ENCODE peak calls at places on chromosomes 16 and 17, in nine cellular contexts. One of them, this sample, is unnamed.

GRCh38 chr17:31787857-31788570 is 71.0 kb downstream of the COPRS start:
- DNase-seq in cardiac muscle cell: peak
- DNase-seq in heart right ventricle: no peak
- DNase-seq in astrocyte of the cerebellum: peak
- DNase-seq in CD4-positive, alpha-beta T cell: no peak
- DNase-seq in osteocyte: no peak
- DNase-seq in GM12865: no peak
- DNase-seq in sigmoid colon: peak
- DNase-seq in left ventricle myocardium inferior: no peak
- DNase-seq in this sample: peak

GRCh38 chr17:57956311-57957119 is 1.3 kb upstream of the CUEDC1 start:
- DNase-seq in cardiac muscle cell: no peak
- DNase-seq in heart right ventricle: no peak
- DNase-seq in astrocyte of the cerebellum: no peak
- DNase-seq in CD4-positive, alpha-beta T cell: peak
- DNase-seq in osteocyte: no peak
- DNase-seq in GM12865: peak
- DNase-seq in sigmoid colon: peak
- DNase-seq in left ventricle myocardium inferior: no peak
- DNase-seq in this sample: no peak

GRCh38 chr16:67719048-67719777 is at the start of gene GFOD2:
- DNase-seq in cardiac muscle cell: peak
- DNase-seq in heart right ventricle: peak
- DNase-seq in astrocyte of the cerebellum: peak
- DNase-seq in CD4-positive, alpha-beta T cell: peak
- DNase-seq in osteocyte: peak
- DNase-seq in GM12865: peak
- DNase-seq in sigmoid colon: peak
- DNase-seq in left ventricle myocardium inferior: peak
- DNase-seq in this sample: peak

GRCh38 chr17:78497115-78497540 is 80.1 kb downstream of the DNAH17 start:
- DNase-seq in cardiac muscle cell: peak
- DNase-seq in heart right ventricle: peak
- DNase-seq in astrocyte of the cerebellum: peak
- DNase-seq in CD4-positive, alpha-beta T cell: peak
- DNase-seq in osteocyte: peak
- DNase-seq in GM12865: peak
- DNase-seq in sigmoid colon: peak
- DNase-seq in left ventricle myocardium inferior: peak
- DNase-seq in this sample: peak

GRCh38 chr17:65588194-65588808 is 26.9 kb upstream of the AXIN2 start:
- DNase-seq in cardiac muscle cell: no peak
- DNase-seq in heart right ventricle: peak
- DNase-seq in astrocyte of the cerebellum: no peak
- DNase-seq in CD4-positive, alpha-beta T cell: no peak
- DNase-seq in osteocyte: no peak
- DNase-seq in GM12865: no peak
- DNase-seq in sigmoid colon: no peak
- DNase-seq in left ventricle myocardium inferior: peak
- DNase-seq in this sample: no peak

GRCh38 chr16:27723711-27724490 is 174.0 kb downstream of the KATNIP start:
- DNase-seq in cardiac muscle cell: no peak
- DNase-seq in heart right ventricle: no peak
- DNase-seq in astrocyte of the cerebellum: no peak
- DNase-seq in CD4-positive, alpha-beta T cell: no peak
- DNase-seq in osteocyte: no peak
- DNase-seq in GM12865: no peak
- DNase-seq in sigmoid colon: no peak
- DNase-seq in left ventricle myocardium inferior: no peak
- DNase-seq in this sample: no peak

GRCh38 chr16:65909310-65910050 is 457.0 kb upstream of the CDH5 start:
- DNase-seq in cardiac muscle cell: no peak
- DNase-seq in heart right ventricle: no peak
- DNase-seq in astrocyte of the cerebellum: no peak
- DNase-seq in CD4-positive, alpha-beta T cell: no peak
- DNase-seq in osteocyte: no peak
- DNase-seq in GM12865: peak
- DNase-seq in sigmoid colon: no peak
- DNase-seq in left ventricle myocardium inferior: no peak
- DNase-seq in this sample: peak

GRCh38 chr16:25108054-25108453 is 3.5 kb upstream of the LCMT1 start:
- DNase-seq in cardiac muscle cell: no peak
- DNase-seq in heart right ventricle: no peak
- DNase-seq in astrocyte of the cerebellum: no peak
- DNase-seq in CD4-positive, alpha-beta T cell: peak
- DNase-seq in osteocyte: no peak
- DNase-seq in GM12865: peak
- DNase-seq in sigmoid colon: no peak
- DNase-seq in left ventricle myocardium inferior: no peak
- DNase-seq in this sample: no peak

GRCh38 chr16:71537643-71538042 is 11.4 kb downstream of the CHST4 start:
- DNase-seq in cardiac muscle cell: peak
- DNase-seq in heart right ventricle: no peak
- DNase-seq in astrocyte of the cerebellum: peak
- DNase-seq in CD4-positive, alpha-beta T cell: no peak
- DNase-seq in osteocyte: no peak
- DNase-seq in GM12865: peak
- DNase-seq in sigmoid colon: no peak
- DNase-seq in left ventricle myocardium inferior: no peak
- DNase-seq in this sample: peak

GRCh38 chr17:81348097-81349055 is 46.9 kb upstream of the BAHCC1 start:
- DNase-seq in cardiac muscle cell: no peak
- DNase-seq in heart right ventricle: no peak
- DNase-seq in astrocyte of the cerebellum: no peak
- DNase-seq in CD4-positive, alpha-beta T cell: no peak
- DNase-seq in osteocyte: no peak
- DNase-seq in GM12865: no peak
- DNase-seq in sigmoid colon: peak
- DNase-seq in left ventricle myocardium inferior: no peak
- DNase-seq in this sample: no peak

GRCh38 chr17:4293572-4293971 is 29.8 kb upstream of the ANKFY1 start:
- DNase-seq in cardiac muscle cell: no peak
- DNase-seq in heart right ventricle: no peak
- DNase-seq in astrocyte of the cerebellum: no peak
- DNase-seq in CD4-positive, alpha-beta T cell: no peak
- DNase-seq in osteocyte: no peak
- DNase-seq in GM12865: peak
- DNase-seq in sigmoid colon: no peak
- DNase-seq in left ventricle myocardium inferior: no peak
- DNase-seq in this sample: no peak

GRCh38 chr17:14320734-14321475 is 20.0 kb downstream of the HS3ST3B1 start:
- DNase-seq in cardiac muscle cell: no peak
- DNase-seq in heart right ventricle: no peak
- DNase-seq in astrocyte of the cerebellum: no peak
- DNase-seq in CD4-positive, alpha-beta T cell: no peak
- DNase-seq in osteocyte: no peak
- DNase-seq in GM12865: no peak
- DNase-seq in sigmoid colon: no peak
- DNase-seq in left ventricle myocardium inferior: no peak
- DNase-seq in this sample: no peak

GRCh38 chr16:29784901-29785500 is 5.5 kb upstream of the KIF22 start:
- DNase-seq in cardiac muscle cell: peak
- DNase-seq in heart right ventricle: peak
- DNase-seq in astrocyte of the cerebellum: no peak
- DNase-seq in CD4-positive, alpha-beta T cell: peak
- DNase-seq in osteocyte: no peak
- DNase-seq in GM12865: peak
- DNase-seq in sigmoid colon: peak
- DNase-seq in left ventricle myocardium inferior: peak
- DNase-seq in this sample: no peak

GRCh38 chr17:15516150-15516549 is 47.1 kb downstream of the TVP23C start:
- DNase-seq in cardiac muscle cell: no peak
- DNase-seq in heart right ventricle: no peak
- DNase-seq in astrocyte of the cerebellum: no peak
- DNase-seq in CD4-positive, alpha-beta T cell: no peak
- DNase-seq in osteocyte: no peak
- DNase-seq in GM12865: no peak
- DNase-seq in sigmoid colon: no peak
- DNase-seq in left ventricle myocardium inferior: no peak
- DNase-seq in this sample: peak

GRCh38 chr16:86934581-86935322 is 356.4 kb downstream of the FOXL1 start:
- DNase-seq in cardiac muscle cell: peak
- DNase-seq in heart right ventricle: no peak
- DNase-seq in astrocyte of the cerebellum: no peak
- DNase-seq in CD4-positive, alpha-beta T cell: no peak
- DNase-seq in osteocyte: no peak
- DNase-seq in GM12865: no peak
- DNase-seq in sigmoid colon: no peak
- DNase-seq in left ventricle myocardium inferior: no peak
- DNase-seq in this sample: no peak

GRCh38 chr17:20262116-20262977 is 205.0 kb downstream of the LGALS9B start:
- DNase-seq in cardiac muscle cell: no peak
- DNase-seq in heart right ventricle: no peak
- DNase-seq in astrocyte of the cerebellum: peak
- DNase-seq in CD4-positive, alpha-beta T cell: no peak
- DNase-seq in osteocyte: no peak
- DNase-seq in GM12865: no peak
- DNase-seq in sigmoid colon: no peak
- DNase-seq in left ventricle myocardium inferior: no peak
- DNase-seq in this sample: no peak

DNA sequence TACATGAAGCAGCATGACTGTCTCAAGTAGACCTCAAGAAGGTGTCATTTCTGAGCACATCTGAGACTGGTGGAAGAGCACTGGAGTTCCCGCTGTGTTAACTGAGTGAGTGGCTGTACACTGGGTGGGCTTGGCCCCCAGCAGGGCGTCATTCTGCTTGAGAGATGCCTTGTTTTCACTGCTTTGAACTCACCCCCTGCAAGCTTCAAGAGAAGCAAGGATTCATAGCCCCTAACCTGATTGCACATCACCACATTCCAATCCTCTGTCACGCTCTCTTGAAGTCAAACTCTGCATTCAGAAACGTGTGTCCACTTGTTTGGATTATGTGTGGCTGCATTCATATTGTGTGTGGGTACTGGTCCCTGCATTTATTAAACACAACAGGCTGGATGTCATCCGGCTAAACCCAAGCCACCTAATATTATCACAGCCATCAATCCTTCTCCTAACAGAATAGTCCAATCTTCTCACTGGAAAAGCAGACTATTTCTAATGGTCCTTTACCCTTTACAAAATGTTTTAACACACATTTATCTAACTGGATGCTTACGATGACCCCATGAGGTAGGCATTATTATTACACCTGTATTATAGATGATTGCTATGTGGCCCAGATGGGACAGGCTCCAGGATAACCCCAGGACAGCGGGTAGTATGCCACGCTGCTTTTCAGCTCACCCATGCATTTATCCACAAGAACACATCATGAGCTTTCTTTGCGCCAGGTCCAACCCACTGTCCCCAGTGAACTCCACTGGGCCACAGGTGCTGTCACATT is 76.3 kb downstream of the USP31 start:
- DNase-seq in cardiac muscle cell: no peak
- DNase-seq in heart right ventricle: no peak
- DNase-seq in astrocyte of the cerebellum: peak
- DNase-seq in CD4-positive, alpha-beta T cell: no peak
- DNase-seq in osteocyte: no peak
- DNase-seq in GM12865: no peak
- DNase-seq in sigmoid colon: no peak
- DNase-seq in left ventricle myocardium inferior: no peak
- DNase-seq in this sample: peak
- TF ChIP-seq CTCF in cardiac muscle cell: no peak
- TF ChIP-seq CTCF in heart right ventricle: no peak
- TF ChIP-seq CTCF in astrocyte of the cerebellum: no peak
- TF ChIP-seq CTCF in CD4-positive, alpha-beta T cell: no peak
- TF ChIP-seq CTCF in osteocyte: no peak
- TF ChIP-seq CTCF in GM12865: no peak
- TF ChIP-seq CTCF in sigmoid colon: no peak
- TF ChIP-seq CTCF in left ventricle myocardium inferior: no peak
- TF ChIP-seq CTCF in this sample: peak

GRCh38 chr16:56029026-56029425 is 153.9 kb upstream of the CES5A start:
- DNase-seq in cardiac muscle cell: no peak
- DNase-seq in heart right ventricle: no peak
- DNase-seq in astrocyte of the cerebellum: no peak
- DNase-seq in CD4-positive, alpha-beta T cell: no peak
- DNase-seq in osteocyte: no peak
- DNase-seq in GM12865: no peak
- DNase-seq in sigmoid colon: no peak
- DNase-seq in left ventricle myocardium inferior: no peak
- DNase-seq in this sample: no peak
- TF ChIP-seq CTCF in cardiac muscle cell: no peak
- TF ChIP-seq CTCF in heart right ventricle: no peak
- TF ChIP-seq CTCF in astrocyte of the cerebellum: no peak
- TF ChIP-seq CTCF in CD4-positive, alpha-beta T cell: no peak
- TF ChIP-seq CTCF in osteocyte: no peak
- TF ChIP-seq CTCF in GM12865: no peak
- TF ChIP-seq CTCF in sigmoid colon: no peak
- TF ChIP-seq CTCF in left ventricle myocardium inferior: no peak
- TF ChIP-seq CTCF in this sample: no peak

DNA sequence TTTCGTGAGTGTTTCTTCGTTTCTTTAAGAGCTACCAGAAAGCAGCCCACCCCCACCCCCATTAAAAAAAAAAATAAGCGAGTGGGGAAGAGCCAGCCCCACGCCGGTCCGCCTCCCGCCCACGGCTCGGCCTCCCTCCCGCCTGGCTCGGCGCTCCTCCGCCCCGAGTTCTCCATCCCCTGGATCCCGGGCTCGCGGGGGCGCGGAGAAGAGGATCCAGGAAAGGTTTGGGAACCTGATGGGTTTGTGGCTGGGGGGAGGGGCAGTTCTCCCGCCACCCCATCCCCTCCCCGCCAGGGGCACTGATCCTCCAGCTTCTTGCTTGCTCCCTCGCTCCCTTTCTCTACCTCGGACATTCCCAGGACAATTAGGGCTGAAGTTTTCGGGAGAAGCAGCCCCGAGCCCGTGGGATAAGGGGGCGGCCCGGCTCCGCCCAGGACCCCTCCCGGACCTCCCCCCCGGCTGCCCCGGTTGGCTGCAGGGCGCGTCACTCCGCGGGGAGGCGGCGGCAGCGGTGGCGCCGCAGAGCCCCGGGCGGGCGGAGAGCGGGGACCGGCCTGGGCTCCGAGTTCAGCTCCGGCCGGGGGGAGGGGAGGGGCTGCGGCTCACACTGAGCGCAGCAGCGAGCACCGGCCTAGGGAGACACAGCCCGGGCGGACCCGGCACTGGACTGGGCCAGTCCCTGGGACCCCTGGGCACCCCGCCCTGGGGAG is 1.0 kb upstream of the SALL1 start:
- DNase-seq in cardiac muscle cell: peak
- DNase-seq in heart right ventricle: peak
- DNase-seq in astrocyte of the cerebellum: peak
- DNase-seq in CD4-positive, alpha-beta T cell: no peak
- DNase-seq in osteocyte: no peak
- DNase-seq in GM12865: no peak
- DNase-seq in sigmoid colon: no peak
- DNase-seq in left ventricle myocardium inferior: no peak
- DNase-seq in this sample: peak
- TF ChIP-seq CTCF in cardiac muscle cell: no peak
- TF ChIP-seq CTCF in heart right ventricle: no peak
- TF ChIP-seq CTCF in astrocyte of the cerebellum: no peak
- TF ChIP-seq CTCF in CD4-positive, alpha-beta T cell: no peak
- TF ChIP-seq CTCF in osteocyte: no peak
- TF ChIP-seq CTCF in GM12865: no peak
- TF ChIP-seq CTCF in sigmoid colon: no peak
- TF ChIP-seq CTCF in left ventricle myocardium inferior: no peak
- TF ChIP-seq CTCF in this sample: peak

GRCh38 chr16:21001262-21001661 is 100.7 kb downstream of the LYRM1 start:
- DNase-seq in cardiac muscle cell: peak
- DNase-seq in heart right ventricle: no peak
- DNase-seq in astrocyte of the cerebellum: no peak
- DNase-seq in CD4-positive, alpha-beta T cell: no peak
- DNase-seq in osteocyte: no peak
- DNase-seq in GM12865: peak
- DNase-seq in sigmoid colon: no peak
- DNase-seq in left ventricle myocardium inferior: no peak
- DNase-seq in this sample: peak
- TF ChIP-seq CTCF in cardiac muscle cell: peak
- TF ChIP-seq CTCF in heart right ventricle: peak
- TF ChIP-seq CTCF in astrocyte of the cerebellum: peak
- TF ChIP-seq CTCF in CD4-positive, alpha-beta T cell: no peak
- TF ChIP-seq CTCF in osteocyte: peak
- TF ChIP-seq CTCF in GM12865: peak
- TF ChIP-seq CTCF in sigmoid colon: no peak
- TF ChIP-seq CTCF in left ventricle myocardium inferior: peak
- TF ChIP-seq CTCF in this sample: peak